ENCODE peak calls at places on chromosome 1, in seven cellular contexts. O is NCI-H2081 treated with DMSO at 0.1 percent for 48 hours, C is fibroblast of lung, V is right lobe of liver, K is MCF 10A, L is omental fat pad, U is PC-3. N is an unnamed sample.

GRCh38 chr1:16720403-16721223 is 19.7 kb upstream of the RNU1-4 start:
- DNase-seq in U (no peak), L (no peak), C (no peak), K (peak), O (no peak), V (peak), N (peak)

GRCh38 chr1:89206361-89206760 is 7.6 kb upstream of the GBP4 start:
- DNase-seq in U (no peak), L (no peak), V (no peak), O (no peak), K (no peak), C (no peak), N (peak)

GRCh38 chr1:31739281-31739853 is 24.8 kb downstream of the ADGRB2 start:
- DNase-seq in L (no peak), O (no peak), V (no peak), U (no peak), K (no peak), C (no peak), N (peak)

GRCh38 chr1:111441573-111442192 is 7.4 kb downstream of the WDR77 start:
- DNase-seq in V (no peak), K (peak), U (peak), C (peak), L (no peak), O (no peak), N (peak)

GRCh38 chr1:207844374-207844773 is 66.6 kb downstream of the CD34 start:
- DNase-seq in U (no peak), C (peak), V (no peak), O (no peak), L (no peak), K (peak), N (no peak)

GRCh38 chr1:68166348-68166747 is 66.0 kb downstream of the WLS start:
- DNase-seq in U (no peak), K (no peak), O (no peak), L (no peak), C (no peak), V (no peak), N (no peak)

GRCh38 chr1:30904962-30905335 is 3.6 kb downstream of the SDC3 start:
- DNase-seq in C (no peak), U (no peak), L (no peak), O (no peak), K (no peak), V (no peak), N (no peak)

GRCh38 chr1:204623365-204623893 is 62.1 kb downstream of the LRRN2 start:
- DNase-seq in C (peak), K (peak), O (no peak), L (no peak), V (no peak), U (peak), N (no peak)

GRCh38 chr1:184424945-184425344 is 38.1 kb downstream of the C1orf21 start:
- DNase-seq in C (no peak), U (no peak), V (no peak), O (no peak), L (no peak), K (no peak), N (no peak)

GRCh38 chr1:245735831-245736530 is 581.2 kb downstream of the KIF26B start:
- DNase-seq in U (peak), C (peak), O (no peak), L (no peak), K (peak), V (no peak), N (no peak)

GRCh38 chr1:21217812-21218596 is 41.3 kb upstream of the EIF4G3 start:
- DNase-seq in K (peak), C (peak), L (no peak), V (no peak), U (peak), O (no peak), N (no peak)

GRCh38 chr1:101945884-101946283 is 50.8 kb downstream of the OLFM3 start:
- DNase-seq in C (no peak), K (no peak), O (no peak), U (no peak), V (no peak), L (no peak), N (peak)

GRCh38 chr1:177256153-177256814 is 85.5 kb downstream of the BRINP2 start:
- DNase-seq in V (peak), L (no peak), O (no peak), K (peak), U (peak), C (peak), N (peak)

GRCh38 chr1:110205156-110205555 is 5.0 kb upstream of the KCNC4 start:
- DNase-seq in C (no peak), L (no peak), O (no peak), K (no peak), U (no peak), V (no peak), N (no peak)

GRCh38 chr1:6126521-6127067 is 53.5 kb downstream of the CHD5 start:
- DNase-seq in C (no peak), K (no peak), V (no peak), U (no peak), O (no peak), L (no peak), N (no peak)

GRCh38 chr1:42209516-42210370 is 45.2 kb upstream of the GUCA2A start:
- DNase-seq in V (no peak), U (peak), K (peak), O (no peak), L (no peak), C (peak), N (no peak)

GRCh38 chr1:190067592-190067991 is 410.1 kb downstream of the BRINP3 start:
- DNase-seq in L (no peak), K (peak), O (no peak), U (peak), C (peak), V (no peak), N (peak)

GRCh38 chr1:162485236-162485635 is 12.4 kb upstream of the UHMK1 start:
- DNase-seq in O (no peak), U (no peak), V (no peak), C (peak), L (no peak), K (no peak), N (no peak)

GRCh38 chr1:32335951-32336867 is at the start of gene MARCKSL1:
- DNase-seq in L (peak), C (peak), K (no peak), V (peak), U (peak), O (peak), N (peak)

GRCh38 chr1:56295949-56296929 is 283.1 kb downstream of the PLPP3 start:
- DNase-seq in O (no peak), U (no peak), V (no peak), K (no peak), C (no peak), L (no peak), N (peak)

GRCh38 chr1:92485374-92486250 is 1.1 kb downstream of the GFI1 start:
- DNase-seq in C (no peak), V (peak), U (no peak), O (no peak), K (peak), L (no peak), N (peak)

GRCh38 chr1:23402286-23403037 is 22.1 kb downstream of the TCEA3 start:
- DNase-seq in V (no peak), U (no peak), O (no peak), L (no peak), C (peak), K (no peak), N (no peak)

GRCh38 chr1:222372221-222372620 is 175.7 kb downstream of the HHIPL2 start:
- DNase-seq in C (no peak), K (no peak), O (no peak), U (no peak), L (no peak), V (no peak), N (no peak)

GRCh38 chr1:164602142-164602429 is 43.1 kb downstream of the PBX1 start:
- DNase-seq in K (no peak), V (no peak), U (peak), L (no peak), C (no peak), O (no peak), N (no peak)

GRCh38 chr1:19495816-19496528 is 10.6 kb upstream of the CAPZB start:
- DNase-seq in U (no peak), C (peak), V (no peak), O (no peak), K (no peak), L (no peak), N (no peak)

GRCh38 chr1:66503841-66504470 is 30.0 kb upstream of the SGIP1 start:
- DNase-seq in O (no peak), V (no peak), U (peak), K (peak), L (no peak), C (peak), N (peak)

GRCh38 chr1:10794724-10795304 is 1.6 kb downstream of the CASZ1 start:
- DNase-seq in K (no peak), O (no peak), C (no peak), L (no peak), V (no peak), U (peak), N (peak)

GRCh38 chr1:198359024-198359653 is 181.3 kb downstream of the ATP6V1G3 start:
- DNase-seq in L (no peak), U (peak), K (peak), C (peak), O (no peak), V (no peak), N (peak)

GRCh38 chr1:155227261-155228095 is 19.0 kb downstream of the MTX1 start:
- DNase-seq in U (peak), L (peak), K (peak), O (peak), V (peak), C (peak), N (peak)

GRCh38 chr1:116538527-116538926 is 32.3 kb downstream of the CD58 start:
- DNase-seq in C (peak), L (no peak), K (peak), O (no peak), V (no peak), U (peak), N (peak)

GRCh38 chr1:89723863-89724262 is 90.9 kb downstream of the LRRC8C start:
- DNase-seq in U (no peak), V (no peak), O (no peak), C (peak), K (no peak), L (no peak), N (no peak)

GRCh38 chr1:202274611-202275010 is 67.1 kb downstream of the UBE2T start:
- DNase-seq in L (no peak), O (no peak), U (peak), V (peak), K (peak), C (no peak), N (peak)

GRCh38 chr1:45246760-45247159 is 40.4 kb upstream of the ZSWIM5 start:
- DNase-seq in L (no peak), V (no peak), O (no peak), C (peak), K (peak), U (peak), N (no peak)

GRCh38 chr1:90831910-90832309 is 114.8 kb upstream of the BARHL2 start:
- DNase-seq in C (no peak), K (no peak), U (no peak), O (no peak), V (no peak), L (no peak), N (no peak)

GRCh38 chr1:15347182-15347581 is 62.5 kb upstream of the EFHD2 start:
- DNase-seq in U (no peak), K (no peak), O (no peak), V (no peak), C (no peak), L (no peak), N (peak)

GRCh38 chr1:80962559-80962958 is 838.2 kb upstream of the ADGRL2 start:
- DNase-seq in C (no peak), O (no peak), V (no peak), U (no peak), K (no peak), L (no peak), N (no peak)

GRCh38 chr1:214026985-214027384 is 39.2 kb downstream of the PROX1 start:
- DNase-seq in L (no peak), C (no peak), U (no peak), K (no peak), V (no peak), O (no peak), N (no peak)

GRCh38 chr1:157969693-157970485 is 23.6 kb upstream of the KIRREL1 start:
- DNase-seq in L (no peak), K (peak), U (peak), O (no peak), V (no peak), C (peak), N (peak)